ENCODE peak calls at places on chromosome 21, in seven cellular contexts. K, R, H, D, F, C and V are unnamed samples.

GRCh38 chr21:17848228-17848627 is 29.1 kb upstream of the C21orf91 start:
- DNase-seq in K (peak), R (no peak), H (no peak), D (no peak), F (peak), C (no peak), V (no peak)

GRCh38 chr21:28675265-28676041 is 317.2 kb downstream of the LTN1 start:
- DNase-seq in K (no peak), R (no peak), H (no peak), D (no peak), F (peak), C (no peak), V (no peak)

GRCh38 chr21:36320421-36321324 is 676 bp downstream of the MORC3 start:
- DNase-seq in K (peak), R (no peak), H (peak), D (peak), F (peak), C (peak), V (peak)

GRCh38 chr21:46127239-46128105 is 27.9 kb downstream of the FTCD start:
- DNase-seq in K (no peak), R (no peak), H (no peak), D (no peak), F (no peak), C (no peak), V (no peak)

GRCh38 chr21:32559004-32559610 is 26.2 kb downstream of the TCP10L start:
- DNase-seq in K (no peak), R (no peak), H (no peak), D (no peak), F (no peak), C (no peak), V (no peak)

GRCh38 chr21:42781150-42781980 is 98.0 kb downstream of the WDR4 start:
- DNase-seq in K (no peak), R (no peak), H (peak), D (no peak), F (peak), C (peak), V (peak)

GRCh38 chr21:32940079-32941014 is 85.4 kb upstream of the OLIG2 start:
- DNase-seq in K (peak), R (no peak), H (peak), D (peak), F (peak), C (peak), V (peak)

GRCh38 chr21:45902292-45902995 is 79.1 kb upstream of the COL6A1 start:
- DNase-seq in K (no peak), R (no peak), H (no peak), D (no peak), F (no peak), C (no peak), V (no peak)

GRCh38 chr21:17139696-17140095 is 373.1 kb upstream of the CXADR start:
- DNase-seq in K (no peak), R (no peak), H (no peak), D (no peak), F (no peak), C (no peak), V (no peak)

GRCh38 chr21:44710294-44710665 is 1.1 kb downstream of the TSPEAR start:
- DNase-seq in K (no peak), R (no peak), H (no peak), D (no peak), F (no peak), C (no peak), V (peak)

GRCh38 chr21:44708213-44708865 is 3.0 kb downstream of the TSPEAR start:
- DNase-seq in K (no peak), R (no peak), H (peak), D (no peak), F (no peak), C (no peak), V (peak)

GRCh38 chr21:44708866-44709425 is 2.4 kb downstream of the TSPEAR start:
- DNase-seq in K (no peak), R (no peak), H (no peak), D (no peak), F (no peak), C (no peak), V (no peak)

GRCh38 chr21:44710756-44711326 is 531 bp downstream of the TSPEAR start:
- DNase-seq in K (no peak), R (no peak), H (peak), D (no peak), F (no peak), C (no peak), V (peak)

GRCh38 chr21:44709426-44710293 is 1.7 kb downstream of the TSPEAR start:
- DNase-seq in K (peak), R (no peak), H (no peak), D (no peak), F (no peak), C (no peak), V (peak)
- H3K4me2 ChIP-seq in K (peak), R (peak), H (peak), D (no peak), F (peak), C (no peak), V (peak)

GRCh38 chr21:39030127-39030884 is 152.9 kb downstream of the PSMG1 start:
- DNase-seq in K (no peak), R (peak), H (peak), D (no peak), F (no peak), C (peak), V (peak)
- H2BK120ac ChIP-seq in K (peak), R (peak), H (peak), D (no peak), F (peak), C (peak), V (no peak)

GRCh38 chr21:41562101-41563000 is 54.4 kb upstream of the TMPRSS2 start:
- DNase-seq in K (no peak), R (no peak), H (no peak), D (no peak), F (no peak), C (no peak), V (no peak)

GRCh38 chr21:41567901-41568510 is 60.0 kb upstream of the TMPRSS2 start:
- DNase-seq in K (no peak), R (no peak), H (no peak), D (no peak), F (no peak), C (no peak), V (no peak)

GRCh38 chr21:41564871-41565281 is 56.9 kb upstream of the TMPRSS2 start:
- DNase-seq in K (no peak), R (no peak), H (no peak), D (no peak), F (peak), C (no peak), V (no peak)

GRCh38 chr21:41566500-41567014 is 58.6 kb upstream of the TMPRSS2 start:
- DNase-seq in K (no peak), R (no peak), H (no peak), D (no peak), F (no peak), C (no peak), V (no peak)

GRCh38 chr21:41565550-41565949 is 57.6 kb upstream of the TMPRSS2 start:
- DNase-seq in K (no peak), R (no peak), H (no peak), D (no peak), F (no peak), C (no peak), V (no peak)
- H3K4me2 ChIP-seq in K (no peak), R (no peak), H (no peak), D (no peak), F (no peak), C (no peak), V (no peak)

GRCh38 chr21:35014302-35015044 is 34.6 kb downstream of the RUNX1 start:
- DNase-seq in K (peak), R (no peak), H (no peak), D (no peak), F (no peak), C (peak), V (no peak)
- H2BK120ac ChIP-seq in K (peak), R (no peak), H (no peak), D (no peak), F (no peak), C (peak), V (no peak)

GRCh38 chr21:41642399-41642798 is 124.5 kb downstream of the RIPK4 start:
- DNase-seq in K (peak), R (no peak), H (no peak), D (no peak), F (no peak), C (no peak), V (no peak)

GRCh38 chr21:41640756-41641509 is 125.9 kb downstream of the RIPK4 start:
- DNase-seq in K (peak), R (no peak), H (peak), D (no peak), F (peak), C (peak), V (no peak)

GRCh38 chr21:41643246-41643966 is 123.4 kb downstream of the RIPK4 start:
- DNase-seq in K (no peak), R (no peak), H (no peak), D (no peak), F (no peak), C (no peak), V (no peak)

GRCh38 chr21:41641510-41641815 is 125.4 kb downstream of the RIPK4 start:
- DNase-seq in K (no peak), R (no peak), H (no peak), D (no peak), F (no peak), C (no peak), V (no peak)

DNA sequence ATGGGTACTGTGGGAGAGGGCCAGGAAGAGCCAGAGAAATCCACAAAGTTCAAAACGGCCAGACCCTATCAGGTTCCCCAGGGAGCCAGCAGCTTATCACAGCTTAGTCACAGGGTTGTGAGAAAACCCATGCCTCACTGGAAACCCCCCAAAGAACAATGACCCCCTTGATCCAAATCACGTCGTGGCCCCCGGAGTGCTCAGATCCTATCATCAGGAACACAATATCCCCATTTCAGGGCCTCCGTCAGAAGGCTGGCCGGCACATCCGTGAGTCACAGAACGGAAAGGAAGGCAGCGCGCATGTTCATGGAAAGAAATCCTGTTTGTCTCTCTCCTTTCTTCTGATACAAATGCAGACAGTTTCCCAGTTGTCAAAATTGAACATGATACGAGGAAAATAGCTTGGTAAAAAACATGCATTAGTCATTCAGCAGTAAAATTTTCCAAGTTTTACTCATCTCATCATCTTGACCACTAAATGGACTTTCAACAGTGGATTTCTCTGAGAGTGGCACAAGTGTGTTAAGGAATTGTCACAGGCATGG is 125.0 kb downstream of the RIPK4 start:
- DNase-seq in K (peak), R (no peak), H (peak), D (no peak), F (peak), C (peak), V (no peak)
- H3K4me2 ChIP-seq in K (peak), R (no peak), H (no peak), D (no peak), F (peak), C (no peak), V (no peak)

DNA sequence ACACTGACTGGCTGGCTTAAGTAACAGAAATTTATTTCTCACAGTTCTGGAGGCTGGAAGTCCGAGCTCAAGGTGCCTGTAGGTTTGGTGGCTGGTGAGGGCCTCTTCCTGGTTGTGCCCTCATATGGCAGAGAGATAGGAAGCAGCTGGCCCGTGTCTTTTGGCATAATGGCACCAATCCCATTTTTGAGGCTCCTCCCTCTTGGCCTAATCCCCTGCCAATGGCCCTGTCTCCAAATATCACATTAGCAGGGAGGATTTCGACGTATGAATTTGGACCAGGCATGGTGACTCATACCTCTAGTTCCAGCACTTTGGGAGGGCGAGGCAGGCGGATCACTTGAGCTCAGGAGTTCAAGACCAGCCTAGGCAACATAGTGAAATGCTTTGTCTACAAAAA is 37.4 kb downstream of the AGPAT3 start:
- DNase-seq in K (peak), R (no peak), H (no peak), D (no peak), F (no peak), C (no peak), V (no peak)
- H2BK120ac ChIP-seq in K (no peak), R (no peak), H (no peak), D (no peak), F (no peak), C (no peak), V (no peak)